ENCODE peak calls at places on chromosomes 2 and 18, in nine cellular contexts. One of them, this sample, is unnamed. For H3K36me3 and H3K4me1, the result is how much of the 10 kb centered on the place peaks cover.

GRCh38 chr2:37349376-37349775 is 4.9 kb downstream of the QPCT start:
- DNase-seq in lung: no peak
- DNase-seq in K562: no peak
- DNase-seq in ovary: no peak
- DNase-seq in IMR-90: no peak
- DNase-seq in Peyer's patch: no peak
- DNase-seq in cardiac muscle cell: no peak
- DNase-seq in endodermal cell: peak
- DNase-seq in lower lobe of right lung: no peak
- DNase-seq in this sample: no peak

GRCh38 chr2:144438722-144439508 is 81.0 kb downstream of the ZEB2 start:
- DNase-seq in lower lobe of right lung: no peak
- DNase-seq in Peyer's patch: no peak
- DNase-seq in lung: no peak
- DNase-seq in endodermal cell: no peak
- DNase-seq in IMR-90: no peak
- DNase-seq in cardiac muscle cell: no peak
- DNase-seq in K562: no peak
- DNase-seq in ovary: no peak
- DNase-seq in this sample: no peak

GRCh38 chr2:153589586-153589985 is 111.0 kb upstream of the RPRM start:
- DNase-seq in IMR-90: no peak
- DNase-seq in lower lobe of right lung: no peak
- DNase-seq in K562: no peak
- DNase-seq in cardiac muscle cell: no peak
- DNase-seq in lung: no peak
- DNase-seq in ovary: no peak
- DNase-seq in Peyer's patch: no peak
- DNase-seq in endodermal cell: no peak
- DNase-seq in this sample: no peak

GRCh38 chr18:77223221-77223639 is 26.4 kb upstream of the GALR1 start:
- DNase-seq in lung: no peak
- DNase-seq in endodermal cell: no peak
- DNase-seq in K562: no peak
- DNase-seq in ovary: no peak
- DNase-seq in cardiac muscle cell: no peak
- DNase-seq in Peyer's patch: no peak
- DNase-seq in IMR-90: no peak
- DNase-seq in lower lobe of right lung: no peak
- DNase-seq in this sample: no peak

GRCh38 chr18:70036771-70037452 is 89.2 kb upstream of the CD226 start:
- DNase-seq in Peyer's patch: no peak
- DNase-seq in K562: peak
- DNase-seq in ovary: no peak
- DNase-seq in lung: no peak
- DNase-seq in IMR-90: no peak
- DNase-seq in endodermal cell: no peak
- DNase-seq in lower lobe of right lung: no peak
- DNase-seq in cardiac muscle cell: no peak
- DNase-seq in this sample: no peak

GRCh38 chr18:9101730-9102390 is 639 bp upstream of the NDUFV2 start:
- DNase-seq in K562: no peak
- DNase-seq in lung: no peak
- DNase-seq in Peyer's patch: no peak
- DNase-seq in endodermal cell: no peak
- DNase-seq in cardiac muscle cell: no peak
- DNase-seq in ovary: no peak
- DNase-seq in lower lobe of right lung: no peak
- DNase-seq in IMR-90: peak
- DNase-seq in this sample: no peak

GRCh38 chr2:173355866-173356508 is 1.3 kb downstream of the CDCA7 start:
- DNase-seq in Peyer's patch: no peak
- DNase-seq in lung: no peak
- DNase-seq in cardiac muscle cell: no peak
- DNase-seq in endodermal cell: peak
- DNase-seq in IMR-90: no peak
- DNase-seq in K562: no peak
- DNase-seq in ovary: no peak
- DNase-seq in lower lobe of right lung: no peak
- DNase-seq in this sample: no peak

GRCh38 chr2:58042486-58042970 is 4.1 kb upstream of the VRK2 start:
- DNase-seq in IMR-90: peak
- DNase-seq in cardiac muscle cell: peak
- DNase-seq in lung: no peak
- DNase-seq in Peyer's patch: no peak
- DNase-seq in lower lobe of right lung: no peak
- DNase-seq in ovary: no peak
- DNase-seq in endodermal cell: no peak
- DNase-seq in K562: no peak
- DNase-seq in this sample: no peak

GRCh38 chr2:133787207-133787606 is 218.9 kb upstream of the NCKAP5 start:
- DNase-seq in lung: no peak
- DNase-seq in lower lobe of right lung: no peak
- DNase-seq in cardiac muscle cell: no peak
- DNase-seq in endodermal cell: no peak
- DNase-seq in ovary: no peak
- DNase-seq in IMR-90: peak
- DNase-seq in K562: no peak
- DNase-seq in Peyer's patch: no peak
- DNase-seq in this sample: no peak

GRCh38 chr18:37987901-37988300 is 422.3 kb upstream of the CELF4 start:
- DNase-seq in endodermal cell: no peak
- DNase-seq in ovary: no peak
- DNase-seq in IMR-90: no peak
- DNase-seq in lung: no peak
- DNase-seq in Peyer's patch: no peak
- DNase-seq in lower lobe of right lung: no peak
- DNase-seq in cardiac muscle cell: no peak
- DNase-seq in K562: no peak
- DNase-seq in this sample: no peak

GRCh38 chr2:25270061-25270460 is 71.7 kb downstream of the DNMT3A start:
- DNase-seq in lung: no peak
- DNase-seq in endodermal cell: peak
- DNase-seq in IMR-90: no peak
- DNase-seq in ovary: no peak
- DNase-seq in lower lobe of right lung: no peak
- DNase-seq in K562: no peak
- DNase-seq in Peyer's patch: no peak
- DNase-seq in cardiac muscle cell: no peak
- DNase-seq in this sample: no peak

GRCh38 chr2:8215159-8215863 is 466.5 kb upstream of the ID2 start:
- DNase-seq in Peyer's patch: no peak
- DNase-seq in lung: no peak
- DNase-seq in endodermal cell: no peak
- DNase-seq in lower lobe of right lung: no peak
- DNase-seq in cardiac muscle cell: no peak
- DNase-seq in IMR-90: no peak
- DNase-seq in ovary: no peak
- DNase-seq in K562: no peak
- DNase-seq in this sample: no peak

GRCh38 chr18:79510731-79511141 is 115.0 kb downstream of the NFATC1 start:
- DNase-seq in IMR-90: no peak
- DNase-seq in lung: no peak
- DNase-seq in K562: no peak
- DNase-seq in Peyer's patch: peak
- DNase-seq in cardiac muscle cell: no peak
- DNase-seq in ovary: peak
- DNase-seq in lower lobe of right lung: peak
- DNase-seq in endodermal cell: peak
- DNase-seq in this sample: no peak

GRCh38 chr2:69764286-69765058 is 22.5 kb downstream of the ANXA4 start:
- DNase-seq in endodermal cell: no peak
- DNase-seq in IMR-90: peak
- DNase-seq in ovary: no peak
- DNase-seq in cardiac muscle cell: no peak
- DNase-seq in Peyer's patch: no peak
- DNase-seq in lower lobe of right lung: no peak
- DNase-seq in K562: no peak
- DNase-seq in lung: no peak
- DNase-seq in this sample: no peak

GRCh38 chr2:30959653-30960052 is 152.4 kb upstream of the CAPN13 start:
- DNase-seq in lung: no peak
- DNase-seq in lower lobe of right lung: no peak
- DNase-seq in Peyer's patch: no peak
- DNase-seq in endodermal cell: no peak
- DNase-seq in IMR-90: no peak
- DNase-seq in cardiac muscle cell: no peak
- DNase-seq in K562: no peak
- DNase-seq in ovary: no peak
- DNase-seq in this sample: no peak

GRCh38 chr2:239535413-239535790 is 134.6 kb upstream of the HDAC4 start:
- DNase-seq in K562: no peak
- DNase-seq in IMR-90: no peak
- DNase-seq in lung: no peak
- DNase-seq in ovary: no peak
- DNase-seq in lower lobe of right lung: no peak
- DNase-seq in cardiac muscle cell: no peak
- DNase-seq in Peyer's patch: no peak
- DNase-seq in endodermal cell: no peak
- DNase-seq in this sample: no peak

DNA sequence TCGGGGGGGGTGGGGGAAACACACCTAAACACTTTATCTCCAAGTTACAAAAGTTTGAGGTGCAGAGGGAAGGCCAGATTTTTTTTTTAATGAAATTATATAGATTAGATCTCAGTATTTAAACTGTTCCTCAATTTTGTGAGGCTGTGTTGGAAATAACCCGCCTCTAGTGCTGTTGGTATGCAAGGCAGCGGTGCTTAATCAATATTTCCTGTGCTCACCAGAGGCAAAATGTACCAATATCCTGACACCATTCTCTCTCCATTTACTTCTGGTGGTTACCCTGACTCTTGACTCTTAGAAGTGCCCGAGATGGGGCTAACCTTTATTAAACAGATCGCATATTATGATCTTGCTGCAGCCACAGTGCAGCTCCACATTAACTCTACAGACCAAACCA is 54.8 kb upstream of the EML6 start:
- DNase-seq in K562: no peak
- DNase-seq in IMR-90: no peak
- DNase-seq in lung: no peak
- DNase-seq in endodermal cell: no peak
- DNase-seq in cardiac muscle cell: no peak
- DNase-seq in lower lobe of right lung: no peak
- DNase-seq in Peyer's patch: no peak
- DNase-seq in ovary: no peak
- DNase-seq in this sample: no peak
- H3K36me3 ChIP-seq in K562: half or more
- H3K36me3 ChIP-seq in IMR-90: under half
- H3K36me3 ChIP-seq in lung: under half
- H3K36me3 ChIP-seq in endodermal cell: half or more
- H3K36me3 ChIP-seq in cardiac muscle cell: half or more
- H3K36me3 ChIP-seq in lower lobe of right lung: half or more
- H3K36me3 ChIP-seq in Peyer's patch: under half
- H3K36me3 ChIP-seq in ovary: under half
- H3K36me3 ChIP-seq in this sample: under half

DNA sequence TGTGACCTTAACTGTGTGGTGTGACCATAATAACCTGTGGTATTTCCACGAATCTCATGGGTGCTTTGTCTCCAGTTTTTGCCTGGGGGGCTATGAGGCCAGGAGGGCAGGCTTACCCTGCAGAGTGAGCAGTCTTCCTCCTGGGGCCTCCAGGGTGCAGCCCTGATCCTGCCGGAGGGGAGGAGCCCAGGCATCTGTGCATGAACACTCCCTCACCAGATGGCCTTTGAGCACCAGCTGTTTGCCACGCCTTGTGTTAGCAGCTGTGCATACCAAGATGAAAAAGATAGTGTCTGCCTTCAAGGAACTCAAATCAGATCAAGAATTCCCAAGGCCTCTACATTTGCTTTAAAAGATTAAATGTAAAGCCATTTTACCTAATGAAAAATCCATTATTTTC is 75.0 kb upstream of the RBM44 start:
- DNase-seq in lower lobe of right lung: no peak
- DNase-seq in K562: peak
- DNase-seq in lung: no peak
- DNase-seq in endodermal cell: peak
- DNase-seq in Peyer's patch: peak
- DNase-seq in IMR-90: peak
- DNase-seq in cardiac muscle cell: no peak
- DNase-seq in ovary: no peak
- DNase-seq in this sample: no peak
- H3K4me3 ChIP-seq in lower lobe of right lung: no peak
- H3K4me3 ChIP-seq in K562: no peak
- H3K4me3 ChIP-seq in lung: no peak
- H3K4me3 ChIP-seq in endodermal cell: no peak
- H3K4me3 ChIP-seq in Peyer's patch: no peak
- H3K4me3 ChIP-seq in IMR-90: no peak
- H3K4me3 ChIP-seq in cardiac muscle cell: no peak
- H3K4me3 ChIP-seq in ovary: no peak
- H3K4me3 ChIP-seq in this sample: no peak

GRCh38 chr2:164621761-164622105 is 451 bp upstream of the GRB14 start:
- DNase-seq in IMR-90: no peak
- DNase-seq in lung: no peak
- DNase-seq in Peyer's patch: no peak
- DNase-seq in endodermal cell: peak
- DNase-seq in cardiac muscle cell: no peak
- DNase-seq in ovary: no peak
- DNase-seq in K562: no peak
- DNase-seq in lower lobe of right lung: no peak
- DNase-seq in this sample: no peak

GRCh38 chr2:164624296-164624695 is 3.0 kb upstream of the GRB14 start:
- DNase-seq in lung: no peak
- DNase-seq in cardiac muscle cell: no peak
- DNase-seq in ovary: no peak
- DNase-seq in K562: no peak
- DNase-seq in lower lobe of right lung: no peak
- DNase-seq in endodermal cell: no peak
- DNase-seq in IMR-90: no peak
- DNase-seq in Peyer's patch: no peak
- DNase-seq in this sample: no peak

GRCh38 chr2:164622338-164623106 is 1.2 kb upstream of the GRB14 start:
- DNase-seq in endodermal cell: peak
- DNase-seq in cardiac muscle cell: no peak
- DNase-seq in lung: no peak
- DNase-seq in ovary: no peak
- DNase-seq in Peyer's patch: no peak
- DNase-seq in IMR-90: no peak
- DNase-seq in K562: no peak
- DNase-seq in lower lobe of right lung: no peak
- DNase-seq in this sample: no peak

GRCh38 chr2:164617466-164617865 is 3.8 kb downstream of the GRB14 start:
- DNase-seq in lower lobe of right lung: no peak
- DNase-seq in IMR-90: no peak
- DNase-seq in endodermal cell: no peak
- DNase-seq in cardiac muscle cell: no peak
- DNase-seq in K562: no peak
- DNase-seq in Peyer's patch: no peak
- DNase-seq in ovary: no peak
- DNase-seq in lung: no peak
- DNase-seq in this sample: no peak

GRCh38 chr2:164620873-164621760 is at the start of gene GRB14:
- DNase-seq in cardiac muscle cell: peak
- DNase-seq in lung: peak
- DNase-seq in lower lobe of right lung: peak
- DNase-seq in Peyer's patch: no peak
- DNase-seq in K562: no peak
- DNase-seq in endodermal cell: peak
- DNase-seq in IMR-90: no peak
- DNase-seq in ovary: peak
- DNase-seq in this sample: no peak
- H3K4me1 ChIP-seq in cardiac muscle cell: under half
- H3K4me1 ChIP-seq in lung: under half
- H3K4me1 ChIP-seq in lower lobe of right lung: under half
- H3K4me1 ChIP-seq in Peyer's patch: under half
- H3K4me1 ChIP-seq in K562: under half
- H3K4me1 ChIP-seq in endodermal cell: under half
- H3K4me1 ChIP-seq in IMR-90: under half
- H3K4me1 ChIP-seq in ovary: under half
- H3K4me1 ChIP-seq in this sample: under half

GRCh38 chr2:165144315-165144714 is 59.5 kb downstream of the SCN3A start:
- DNase-seq in ovary: no peak
- DNase-seq in IMR-90: no peak
- DNase-seq in lower lobe of right lung: no peak
- DNase-seq in K562: no peak
- DNase-seq in endodermal cell: no peak
- DNase-seq in lung: no peak
- DNase-seq in cardiac muscle cell: no peak
- DNase-seq in Peyer's patch: no peak
- DNase-seq in this sample: no peak
- H3K36me3 ChIP-seq in ovary: under half
- H3K36me3 ChIP-seq in IMR-90: under half
- H3K36me3 ChIP-seq in lower lobe of right lung: under half
- H3K36me3 ChIP-seq in K562: under half
- H3K36me3 ChIP-seq in endodermal cell: under half
- H3K36me3 ChIP-seq in lung: under half
- H3K36me3 ChIP-seq in cardiac muscle cell: under half
- H3K36me3 ChIP-seq in Peyer's patch: under half
- H3K36me3 ChIP-seq in this sample: under half

This sample was measured in Panc1.